ENCODE peak calls at places on chromosomes 2 and 18, in five cellular contexts. One of them, this sample, is unnamed.

GRCh38 chr18:55301836-55302235 is 286.2 kb downstream of the TCF4 start:
- DNase-seq in breast epithelium: no peak
- DNase-seq in right lobe of liver: no peak
- DNase-seq in IMR-90: no peak
- DNase-seq in body of pancreas: no peak
- DNase-seq in this sample: no peak

GRCh38 chr2:10814571-10815331 is 2.2 kb upstream of the PDIA6 start:
- DNase-seq in breast epithelium: no peak
- DNase-seq in right lobe of liver: no peak
- DNase-seq in IMR-90: no peak
- DNase-seq in body of pancreas: no peak
- DNase-seq in this sample: no peak

GRCh38 chr2:112607680-112608438 is 23.4 kb downstream of the CHCHD5 start:
- DNase-seq in breast epithelium: no peak
- DNase-seq in IMR-90: no peak
- DNase-seq in body of pancreas: peak
- DNase-seq in right lobe of liver: peak
- DNase-seq in this sample: no peak

GRCh38 chr2:65456074-65456473 is 23.7 kb upstream of the SPRED2 start:
- DNase-seq in body of pancreas: no peak
- DNase-seq in IMR-90: peak
- DNase-seq in breast epithelium: no peak
- DNase-seq in right lobe of liver: no peak
- DNase-seq in this sample: no peak

GRCh38 chr2:18119883-18120282 is 241.4 kb downstream of the KCNS3 start:
- DNase-seq in IMR-90: peak
- DNase-seq in breast epithelium: no peak
- DNase-seq in body of pancreas: peak
- DNase-seq in right lobe of liver: peak
- DNase-seq in this sample: no peak

GRCh38 chr2:237873382-237873781 is 14.0 kb downstream of the RAMP1 start:
- DNase-seq in IMR-90: no peak
- DNase-seq in breast epithelium: no peak
- DNase-seq in right lobe of liver: no peak
- DNase-seq in body of pancreas: no peak
- DNase-seq in this sample: no peak

GRCh38 chr2:15889800-15890498 is 50.4 kb upstream of the MYCN start:
- DNase-seq in IMR-90: no peak
- DNase-seq in right lobe of liver: no peak
- DNase-seq in body of pancreas: no peak
- DNase-seq in breast epithelium: no peak
- DNase-seq in this sample: no peak

GRCh38 chr2:10880586-10881321 is 31.0 kb upstream of the KCNF1 start:
- DNase-seq in body of pancreas: no peak
- DNase-seq in breast epithelium: no peak
- DNase-seq in right lobe of liver: no peak
- DNase-seq in IMR-90: no peak
- DNase-seq in this sample: no peak

GRCh38 chr2:235546151-235546435 is 52.2 kb downstream of the AGAP1 start:
- DNase-seq in body of pancreas: no peak
- DNase-seq in right lobe of liver: no peak
- DNase-seq in IMR-90: no peak
- DNase-seq in breast epithelium: no peak
- DNase-seq in this sample: no peak

GRCh38 chr2:113117594-113118262 is 9.7 kb upstream of the IL1RN start:
- DNase-seq in right lobe of liver: no peak
- DNase-seq in IMR-90: peak
- DNase-seq in breast epithelium: peak
- DNase-seq in body of pancreas: peak
- DNase-seq in this sample: peak

GRCh38 chr18:57728941-57729511 is 74.1 kb downstream of the ATP8B1 start:
- DNase-seq in body of pancreas: no peak
- DNase-seq in breast epithelium: no peak
- DNase-seq in IMR-90: peak
- DNase-seq in right lobe of liver: no peak
- DNase-seq in this sample: no peak

GRCh38 chr2:119264781-119265692 is 41.4 kb downstream of the STEAP3 start:
- DNase-seq in breast epithelium: no peak
- DNase-seq in body of pancreas: peak
- DNase-seq in right lobe of liver: no peak
- DNase-seq in IMR-90: peak
- DNase-seq in this sample: no peak

GRCh38 chr2:176079851-176080539 is 3.8 kb downstream of the EVX2 start:
- DNase-seq in body of pancreas: no peak
- DNase-seq in breast epithelium: no peak
- DNase-seq in IMR-90: peak
- DNase-seq in right lobe of liver: no peak
- DNase-seq in this sample: no peak

GRCh38 chr2:61566566-61566965 is 28.4 kb upstream of the XPO1 start:
- DNase-seq in right lobe of liver: no peak
- DNase-seq in breast epithelium: no peak
- DNase-seq in body of pancreas: no peak
- DNase-seq in IMR-90: no peak
- DNase-seq in this sample: no peak

GRCh38 chr2:36411962-36412444 is 56.4 kb downstream of the CRIM1 start:
- DNase-seq in body of pancreas: no peak
- DNase-seq in breast epithelium: no peak
- DNase-seq in right lobe of liver: no peak
- DNase-seq in IMR-90: no peak
- DNase-seq in this sample: no peak

GRCh38 chr2:8790739-8791162 is 46.7 kb downstream of the KIDINS220 start:
- DNase-seq in IMR-90: no peak
- DNase-seq in right lobe of liver: no peak
- DNase-seq in breast epithelium: no peak
- DNase-seq in body of pancreas: no peak
- DNase-seq in this sample: no peak

GRCh38 chr2:108971661-108972566 is 17.1 kb downstream of the EDAR start:
- DNase-seq in IMR-90: no peak
- DNase-seq in right lobe of liver: peak
- DNase-seq in body of pancreas: no peak
- DNase-seq in breast epithelium: no peak
- DNase-seq in this sample: no peak

GRCh38 chr2:240126731-240127130 is 9.4 kb downstream of the COPS9 start:
- DNase-seq in right lobe of liver: no peak
- DNase-seq in body of pancreas: no peak
- DNase-seq in breast epithelium: no peak
- DNase-seq in IMR-90: no peak
- DNase-seq in this sample: no peak

GRCh38 chr2:203600286-203600685 is 65.2 kb upstream of the RAPH1 start:
- DNase-seq in right lobe of liver: no peak
- DNase-seq in body of pancreas: no peak
- DNase-seq in IMR-90: no peak
- DNase-seq in breast epithelium: no peak
- DNase-seq in this sample: no peak

GRCh38 chr18:80104364-80104779 is 4.7 kb upstream of the ADNP2 start:
- DNase-seq in right lobe of liver: no peak
- DNase-seq in body of pancreas: no peak
- DNase-seq in IMR-90: no peak
- DNase-seq in breast epithelium: no peak
- DNase-seq in this sample: no peak

GRCh38 chr2:9721346-9721745 is 90.5 kb upstream of the YWHAQ start:
- DNase-seq in right lobe of liver: no peak
- DNase-seq in IMR-90: no peak
- DNase-seq in body of pancreas: no peak
- DNase-seq in breast epithelium: no peak
- DNase-seq in this sample: no peak

GRCh38 chr2:71603311-71603794 is 150.0 kb downstream of the DYSF start:
- DNase-seq in right lobe of liver: peak
- DNase-seq in breast epithelium: no peak
- DNase-seq in body of pancreas: no peak
- DNase-seq in IMR-90: no peak
- DNase-seq in this sample: no peak

GRCh38 chr2:42342795-42343241 is 18.2 kb downstream of the COX7A2L start:
- DNase-seq in breast epithelium: no peak
- DNase-seq in IMR-90: no peak
- DNase-seq in right lobe of liver: no peak
- DNase-seq in body of pancreas: no peak
- DNase-seq in this sample: no peak

GRCh38 chr2:135532581-135532980 is 1.3 kb downstream of the R3HDM1 start:
- DNase-seq in body of pancreas: no peak
- DNase-seq in breast epithelium: no peak
- DNase-seq in right lobe of liver: no peak
- DNase-seq in IMR-90: no peak
- DNase-seq in this sample: no peak

GRCh38 chr2:125227843-125228392 is 1202.8 kb downstream of the CNTNAP5 start:
- DNase-seq in breast epithelium: no peak
- DNase-seq in body of pancreas: no peak
- DNase-seq in right lobe of liver: no peak
- DNase-seq in IMR-90: no peak
- DNase-seq in this sample: no peak

GRCh38 chr18:39842042-39842791 is 2112.8 kb upstream of the PIK3C3 start:
- DNase-seq in breast epithelium: no peak
- DNase-seq in body of pancreas: no peak
- DNase-seq in IMR-90: no peak
- DNase-seq in right lobe of liver: no peak
- DNase-seq in this sample: no peak

GRCh38 chr2:12091201-12091806 is 344.9 kb downstream of the LPIN1 start:
- DNase-seq in breast epithelium: no peak
- DNase-seq in body of pancreas: no peak
- DNase-seq in IMR-90: no peak
- DNase-seq in right lobe of liver: no peak
- DNase-seq in this sample: no peak

GRCh38 chr2:200747668-200748618 is 63.8 kb upstream of the BZW1 start:
- DNase-seq in right lobe of liver: peak
- DNase-seq in breast epithelium: no peak
- DNase-seq in IMR-90: peak
- DNase-seq in body of pancreas: no peak
- DNase-seq in this sample: no peak

GRCh38 chr2:71952572-71953188 is 195.0 kb downstream of the CYP26B1 start:
- DNase-seq in breast epithelium: peak
- DNase-seq in body of pancreas: no peak
- DNase-seq in right lobe of liver: no peak
- DNase-seq in IMR-90: no peak
- DNase-seq in this sample: no peak

GRCh38 chr18:76985156-76985950 is 147.2 kb downstream of the MBP start:
- DNase-seq in right lobe of liver: no peak
- DNase-seq in body of pancreas: no peak
- DNase-seq in IMR-90: no peak
- DNase-seq in breast epithelium: no peak
- DNase-seq in this sample: no peak

GRCh38 chr2:75292826-75293225 is 93.5 kb upstream of the TACR1 start:
- DNase-seq in body of pancreas: no peak
- DNase-seq in right lobe of liver: no peak
- DNase-seq in breast epithelium: no peak
- DNase-seq in IMR-90: peak
- DNase-seq in this sample: no peak

GRCh38 chr2:183541766-183542165 is 417.5 kb downstream of the NUP35 start:
- DNase-seq in right lobe of liver: no peak
- DNase-seq in body of pancreas: no peak
- DNase-seq in breast epithelium: no peak
- DNase-seq in IMR-90: no peak
- DNase-seq in this sample: no peak

GRCh38 chr2:24825883-24826800 is 32.9 kb downstream of the CENPO start:
- DNase-seq in body of pancreas: no peak
- DNase-seq in right lobe of liver: peak
- DNase-seq in IMR-90: no peak
- DNase-seq in breast epithelium: no peak
- DNase-seq in this sample: no peak

GRCh38 chr2:158893057-158893456 is 75.4 kb upstream of the TANC1 start:
- DNase-seq in breast epithelium: peak
- DNase-seq in body of pancreas: no peak
- DNase-seq in right lobe of liver: no peak
- DNase-seq in IMR-90: peak
- DNase-seq in this sample: no peak

GRCh38 chr2:229520582-229521221 is 193.7 kb downstream of the DNER start:
- DNase-seq in right lobe of liver: no peak
- DNase-seq in breast epithelium: no peak
- DNase-seq in IMR-90: no peak
- DNase-seq in body of pancreas: no peak
- DNase-seq in this sample: no peak

GRCh38 chr2:102143450-102143985 is 972 bp downstream of the IL1R1 start:
- DNase-seq in breast epithelium: no peak
- DNase-seq in body of pancreas: no peak
- DNase-seq in right lobe of liver: no peak
- DNase-seq in IMR-90: peak
- DNase-seq in this sample: no peak

GRCh38 chr2:70132244-70133126 is 45.2 kb downstream of the PCBP1 start:
- DNase-seq in body of pancreas: no peak
- DNase-seq in IMR-90: peak
- DNase-seq in breast epithelium: no peak
- DNase-seq in right lobe of liver: no peak
- DNase-seq in this sample: no peak
- TF ChIP-seq POLR2A in body of pancreas: peak
- TF ChIP-seq POLR2A in IMR-90: no peak
- TF ChIP-seq POLR2A in breast epithelium: no peak
- TF ChIP-seq POLR2A in right lobe of liver: peak
- TF ChIP-seq POLR2A in this sample: peak

GRCh38 chr2:148410899-148411298 is 233.7 kb upstream of the EPC2 start:
- DNase-seq in breast epithelium: no peak
- DNase-seq in body of pancreas: no peak
- DNase-seq in IMR-90: no peak
- DNase-seq in right lobe of liver: no peak
- DNase-seq in this sample: no peak
- H3K27ac ChIP-seq in breast epithelium: no peak
- H3K27ac ChIP-seq in body of pancreas: no peak
- H3K27ac ChIP-seq in IMR-90: no peak
- H3K27ac ChIP-seq in right lobe of liver: no peak
- H3K27ac ChIP-seq in this sample: no peak

GRCh38 chr2:207166039-207166348 is 246 bp upstream of the KLF7 start:
- DNase-seq in IMR-90: peak
- DNase-seq in right lobe of liver: peak
- DNase-seq in breast epithelium: peak
- DNase-seq in body of pancreas: peak
- DNase-seq in this sample: peak

GRCh38 chr2:207167129-207167923 is 1.6 kb upstream of the KLF7 start:
- DNase-seq in right lobe of liver: no peak
- DNase-seq in body of pancreas: no peak
- DNase-seq in IMR-90: peak
- DNase-seq in breast epithelium: peak
- DNase-seq in this sample: no peak

GRCh38 chr2:207166349-207167128 is 791 bp upstream of the KLF7 start:
- DNase-seq in body of pancreas: peak
- DNase-seq in breast epithelium: peak
- DNase-seq in right lobe of liver: peak
- DNase-seq in IMR-90: peak
- DNase-seq in this sample: peak

GRCh38 chr2:207163815-207164747 is 1.7 kb downstream of the KLF7 start:
- DNase-seq in body of pancreas: peak
- DNase-seq in breast epithelium: peak
- DNase-seq in IMR-90: peak
- DNase-seq in right lobe of liver: peak
- DNase-seq in this sample: peak

GRCh38 chr2:207165121-207166038 is at the start of gene KLF7:
- DNase-seq in IMR-90: peak
- DNase-seq in right lobe of liver: peak
- DNase-seq in breast epithelium: peak
- DNase-seq in body of pancreas: peak
- DNase-seq in this sample: peak
- TF ChIP-seq POLR2A in IMR-90: peak
- TF ChIP-seq POLR2A in right lobe of liver: no peak
- TF ChIP-seq POLR2A in breast epithelium: no peak
- TF ChIP-seq POLR2A in body of pancreas: no peak
- TF ChIP-seq POLR2A in this sample: no peak

GRCh38 chr2:165678882-165679281 is 115.2 kb downstream of the GALNT3 start:
- DNase-seq in right lobe of liver: no peak
- DNase-seq in body of pancreas: no peak
- DNase-seq in IMR-90: no peak
- DNase-seq in breast epithelium: no peak
- DNase-seq in this sample: no peak
- H3K27ac ChIP-seq in right lobe of liver: no peak
- H3K27ac ChIP-seq in body of pancreas: no peak
- H3K27ac ChIP-seq in IMR-90: no peak
- H3K27ac ChIP-seq in breast epithelium: no peak
- H3K27ac ChIP-seq in this sample: no peak